ENCODE peak calls at places on chromosomes 4 and X, in nine cellular contexts. J is adrenal gland, R is left lung, O is right cardiac atrium, A is HCT116, U is substantia nigra, E is mesendoderm, S is dorsolateral prefrontal cortex, G is SJCRH30. H is an unnamed sample.

GRCh38 chr4:41413670-41414069 is 124.3 kb upstream of the LIMCH1 start:
- DNase-seq in O (no peak), E (no peak), S (no peak), A (no peak), J (no peak), R (no peak), U (no peak), G (peak), H (no peak)

GRCh38 chr4:85488416-85488815 is 13.5 kb downstream of the ARHGAP24 start:
- DNase-seq in E (no peak), S (no peak), O (no peak), A (no peak), R (no peak), U (no peak), J (no peak), G (no peak), H (no peak)

GRCh38 chr4:98232202-98232601 is 29.0 kb upstream of the RAP1GDS1 start:
- DNase-seq in R (no peak), J (no peak), O (no peak), U (no peak), S (no peak), G (no peak), E (peak), A (no peak), H (no peak)

GRCh38 chr4:82432596-82432995 is 2.2 kb downstream of the ENOPH1 start:
- DNase-seq in J (no peak), G (no peak), R (no peak), O (no peak), E (no peak), U (no peak), S (no peak), A (no peak), H (no peak)

GRCh38 chrX:154734101-154734781 is 16.6 kb downstream of the GAB3 start:
- DNase-seq in U (no peak), O (peak), S (no peak), G (no peak), E (no peak), A (no peak), J (no peak), R (peak), H (no peak)

GRCh38 chr4:140355288-140355687 is 18.2 kb upstream of the SCOC start:
- DNase-seq in O (no peak), S (no peak), G (no peak), U (no peak), A (no peak), R (no peak), J (no peak), E (no peak), H (no peak)

GRCh38 chr4:13876940-13877339 is 249.4 kb upstream of the BOD1L1 start:
- DNase-seq in J (no peak), E (no peak), S (no peak), U (no peak), G (no peak), O (no peak), A (no peak), R (no peak), H (no peak)

GRCh38 chr4:125401784-125402183 is 87.0 kb downstream of the FAT4 start:
- DNase-seq in U (no peak), J (no peak), R (no peak), A (no peak), G (no peak), O (no peak), E (no peak), S (no peak), H (no peak)

GRCh38 chrX:74422576-74423288 is 1.4 kb downstream of the SLC16A2 start:
- DNase-seq in R (peak), E (peak), J (peak), A (no peak), S (peak), G (peak), O (peak), U (peak), H (peak)

GRCh38 chr4:139367421-139368090 is 65.3 kb upstream of the NDUFC1 start:
- DNase-seq in R (no peak), G (no peak), O (no peak), J (no peak), U (no peak), S (no peak), E (no peak), A (no peak), H (no peak)

GRCh38 chr4:108209489-108209888 is 40.8 kb upstream of the LEF1 start:
- DNase-seq in U (no peak), A (no peak), G (no peak), J (no peak), R (no peak), O (no peak), S (no peak), E (no peak), H (no peak)

GRCh38 chr4:156790866-156791265 is 180.7 kb downstream of the PDGFC start:
- DNase-seq in R (no peak), J (peak), A (no peak), G (peak), S (no peak), U (no peak), O (no peak), E (peak), H (no peak)

GRCh38 chrX:132218100-132218807 is 993 bp downstream of the RAP2C start:
- DNase-seq in E (peak), A (peak), G (peak), R (peak), S (peak), J (peak), U (peak), O (peak), H (peak)

GRCh38 chrX:132216283-132216682 is 3.0 kb downstream of the RAP2C start:
- DNase-seq in J (no peak), O (no peak), R (no peak), G (no peak), U (no peak), E (no peak), A (no peak), S (no peak), H (no peak)

GRCh38 chrX:132217203-132218073 is 1.8 kb downstream of the RAP2C start:
- DNase-seq in O (peak), R (peak), G (peak), A (peak), J (peak), S (peak), E (peak), U (peak), H (peak)

GRCh38 chrX:132216806-132217202 is 2.4 kb downstream of the RAP2C start:
- DNase-seq in E (no peak), A (no peak), O (no peak), U (no peak), S (no peak), R (no peak), G (no peak), J (no peak), H (no peak)

DNA sequence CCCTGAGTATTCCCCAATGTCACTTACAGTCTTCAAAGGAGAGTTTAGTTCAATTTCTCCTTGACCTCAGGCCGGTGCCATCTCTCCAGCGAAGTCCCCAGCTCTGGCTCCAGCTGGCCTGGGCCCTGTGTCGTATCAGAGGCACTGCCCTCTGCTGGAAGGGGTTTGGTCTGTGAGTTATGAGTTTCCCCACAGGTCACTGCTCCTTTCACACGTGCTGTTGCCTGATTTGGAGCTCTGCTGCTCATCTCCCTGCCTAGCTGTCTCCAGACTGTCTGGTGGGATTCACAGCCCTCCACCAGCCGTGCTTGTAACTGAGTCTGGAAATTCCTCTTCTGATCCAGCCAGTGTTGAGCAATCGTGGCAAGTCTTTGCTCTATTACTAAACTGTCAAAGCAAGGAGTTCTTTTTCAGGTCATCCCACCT is at the start of gene RAP2C:
- DNase-seq in U (peak), O (peak), R (peak), J (peak), G (peak), E (peak), S (peak), A (peak), H (peak)
- H3K27ac ChIP-seq in U (peak), O (peak), R (peak), J (peak), G (peak), E (peak), S (peak), A (peak), H (peak)

GRCh38 chr4:71355045-71355444 is 16.2 kb downstream of the SLC4A4 start:
- DNase-seq in J (no peak), S (no peak), O (no peak), R (no peak), A (no peak), G (no peak), E (peak), U (no peak), H (no peak)

GRCh38 chr4:71356924-71357663 is 18.3 kb downstream of the SLC4A4 start:
- DNase-seq in R (no peak), A (no peak), S (no peak), O (no peak), E (no peak), G (no peak), U (no peak), J (no peak), H (no peak)

GRCh38 chr4:71361476-71361875 is 22.7 kb downstream of the SLC4A4 start:
- DNase-seq in E (no peak), S (no peak), U (no peak), R (no peak), J (no peak), A (no peak), G (no peak), O (no peak), H (no peak)

GRCh38 chr4:71355971-71356370 is 17.2 kb downstream of the SLC4A4 start:
- DNase-seq in J (no peak), A (no peak), R (no peak), E (no peak), U (no peak), S (no peak), O (no peak), G (no peak), H (no peak)

DNA sequence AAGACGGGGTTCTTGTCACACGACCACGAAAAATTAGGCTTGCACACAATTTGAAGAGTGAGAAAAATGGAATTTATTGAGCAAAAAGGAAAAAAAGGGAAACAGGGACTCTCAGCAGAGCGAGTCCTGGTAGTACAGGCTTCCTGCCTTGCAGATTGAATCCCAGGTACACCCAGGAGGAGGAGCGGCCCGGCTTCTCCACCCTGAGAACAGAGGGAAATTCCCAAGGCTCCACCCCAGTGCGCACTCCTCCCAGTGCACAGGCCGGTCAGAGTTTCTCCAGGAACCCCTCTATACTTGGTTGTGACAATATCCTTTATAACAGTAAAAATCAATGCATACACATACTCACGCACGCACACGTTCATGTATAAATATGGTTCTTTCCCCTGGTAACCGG is 22.0 kb downstream of the SLC4A4 start:
- DNase-seq in G (no peak), S (no peak), U (no peak), O (no peak), E (no peak), A (no peak), J (no peak), R (no peak), H (no peak)
- H3K27ac ChIP-seq in G (no peak), S (no peak), U (no peak), O (no peak), E (no peak), A (no peak), J (no peak), R (no peak), H (no peak)

GRCh38 chr4:153255233-153255632 is 51.0 kb downstream of the TRIM2 start:
- DNase-seq in E (no peak), S (no peak), O (no peak), A (no peak), R (no peak), U (no peak), J (no peak), G (no peak), H (no peak)

GRCh38 chr4:153257966-153258365 is 53.7 kb downstream of the TRIM2 start:
- DNase-seq in O (no peak), G (no peak), U (no peak), J (no peak), R (no peak), S (no peak), A (no peak), E (peak), H (no peak)

GRCh38 chr4:153258750-153259149 is 54.5 kb downstream of the TRIM2 start:
- DNase-seq in J (no peak), G (no peak), O (no peak), A (no peak), S (no peak), E (no peak), R (no peak), U (no peak), H (no peak)

GRCh38 chr4:153259679-153260078 is 55.4 kb downstream of the TRIM2 start:
- DNase-seq in U (no peak), A (no peak), E (no peak), S (no peak), G (no peak), J (no peak), O (no peak), R (no peak), H (no peak)

DNA sequence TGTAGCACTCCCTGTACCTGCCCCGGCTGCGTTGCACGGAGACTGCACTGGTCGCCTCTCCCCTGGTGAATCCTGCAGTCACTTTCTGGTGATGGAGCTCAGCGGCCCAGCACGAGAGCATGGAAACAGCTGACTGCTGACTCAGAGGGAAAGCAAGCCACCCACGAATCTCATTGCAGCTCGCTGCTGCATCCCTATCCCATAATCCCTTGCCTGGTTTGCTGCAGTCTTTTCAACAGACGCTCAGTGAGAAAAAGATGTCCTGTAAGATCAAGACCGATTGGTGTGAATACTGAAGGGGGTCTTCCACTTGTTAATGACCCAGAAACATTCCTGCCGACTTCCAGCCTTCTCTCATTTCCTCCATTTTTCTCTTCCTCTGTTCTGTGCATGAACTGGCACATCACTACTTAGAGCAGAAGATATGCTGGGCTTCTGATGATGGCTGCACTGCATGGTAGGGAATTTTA is 52.9 kb downstream of the TRIM2 start:
- DNase-seq in S (peak), E (peak), A (no peak), J (peak), R (no peak), G (peak), U (peak), O (peak), H (no peak)
- H3K27ac ChIP-seq in S (peak), E (peak), A (no peak), J (no peak), R (no peak), G (no peak), U (peak), O (no peak), H (peak)

GRCh38 chr4:74058048-74058651 is 19.7 kb upstream of the CXCL3 start:
- DNase-seq in E (no peak), G (no peak), R (no peak), O (no peak), J (no peak), S (no peak), A (no peak), U (no peak), H (no peak)
- H3K27ac ChIP-seq in E (no peak), G (no peak), R (no peak), O (no peak), J (no peak), S (no peak), A (no peak), U (no peak), H (no peak)

GRCh38 chrX:48934581-48935331 is 15.9 kb upstream of the PIM2 start:
- DNase-seq in J (no peak), R (no peak), O (no peak), E (no peak), S (no peak), U (no peak), G (no peak), A (no peak), H (no peak)
- H3K27ac ChIP-seq in J (no peak), R (no peak), O (no peak), E (no peak), S (no peak), U (no peak), G (no peak), A (no peak), H (no peak)

GRCh38 chr4:115396034-115396433 is 282.6 kb upstream of the NDST4 start:
- DNase-seq in G (no peak), O (no peak), E (no peak), S (no peak), U (no peak), R (no peak), A (no peak), J (no peak), H (no peak)
- H3K27ac ChIP-seq in G (no peak), O (no peak), E (no peak), S (no peak), U (no peak), R (no peak), A (no peak), J (no peak), H (no peak)

GRCh38 chr4:1172228-1172851 is at the start of gene SPON2:
- DNase-seq in U (no peak), S (no peak), E (peak), J (no peak), G (no peak), O (peak), A (no peak), R (no peak), H (peak)
- H3K27ac ChIP-seq in U (no peak), S (peak), E (no peak), J (no peak), G (no peak), O (peak), A (no peak), R (peak), H (peak)

GRCh38 chr4:87230806-87231205 is 10.4 kb upstream of the KLHL8 start:
- DNase-seq in R (no peak), J (no peak), S (no peak), U (no peak), E (no peak), O (no peak), G (no peak), A (no peak), H (no peak)

GRCh38 chr4:87227704-87228560 is 7.5 kb upstream of the KLHL8 start:
- DNase-seq in J (no peak), U (no peak), G (no peak), R (no peak), E (no peak), A (no peak), S (no peak), O (no peak), H (no peak)

GRCh38 chr4:87232241-87232640 is 11.8 kb upstream of the KLHL8 start:
- DNase-seq in U (no peak), R (no peak), O (no peak), J (no peak), G (no peak), A (no peak), E (no peak), S (no peak), H (no peak)

GRCh38 chr4:87229979-87230378 is 9.6 kb upstream of the KLHL8 start:
- DNase-seq in R (no peak), E (no peak), J (no peak), A (no peak), S (no peak), O (no peak), U (no peak), G (no peak), H (no peak)

DNA sequence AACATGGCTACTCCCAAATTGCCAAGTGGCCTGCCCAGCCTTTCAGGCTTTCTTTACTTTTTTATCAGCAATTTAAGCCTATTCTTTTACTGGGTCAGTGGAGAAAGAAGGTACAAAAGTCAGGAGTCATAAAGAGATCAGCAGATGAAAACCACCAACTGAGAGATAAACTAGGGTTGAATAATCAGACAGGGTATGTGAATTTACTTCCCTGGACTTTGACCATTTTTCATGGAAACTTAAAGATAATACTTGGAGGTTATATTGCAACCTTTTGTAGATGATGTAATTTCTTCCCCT is 8.1 kb upstream of the KLHL8 start:
- DNase-seq in E (no peak), G (no peak), A (no peak), O (no peak), R (no peak), S (no peak), J (no peak), U (no peak), H (no peak)
- H3K27ac ChIP-seq in E (no peak), G (no peak), A (no peak), O (no peak), R (no peak), S (no peak), J (no peak), U (no peak), H (no peak)

GRCh38 chr4:74456056-74456744 is 11.3 kb downstream of the AREG start:
- DNase-seq in E (peak), U (no peak), R (no peak), O (no peak), G (no peak), A (no peak), S (no peak), J (no peak), H (no peak)

GRCh38 chr4:74453037-74453635 is 8.2 kb downstream of the AREG start:
- DNase-seq in S (no peak), R (no peak), A (no peak), J (no peak), U (no peak), E (no peak), O (no peak), G (no peak), H (no peak)

GRCh38 chr4:74456849-74457395 is 12.0 kb downstream of the AREG start:
- DNase-seq in O (no peak), A (no peak), E (no peak), S (no peak), J (no peak), R (no peak), G (no peak), U (no peak), H (no peak)

GRCh38 chr4:74455361-74456055 is 10.6 kb downstream of the AREG start:
- DNase-seq in U (no peak), E (no peak), O (no peak), R (no peak), S (no peak), A (no peak), J (no peak), G (no peak), H (no peak)

GRCh38 chr4:74453846-74454742 is 9.2 kb downstream of the AREG start:
- DNase-seq in O (no peak), U (no peak), J (no peak), G (no peak), E (no peak), A (no peak), S (no peak), R (no peak), H (no peak)
- H3K27ac ChIP-seq in O (no peak), U (no peak), J (no peak), G (no peak), E (no peak), A (peak), S (no peak), R (no peak), H (no peak)

GRCh38 chr4:4541040-4541631 is 712 bp downstream of the STX18 start:
- DNase-seq in G (peak), S (no peak), O (peak), J (peak), R (peak), E (peak), A (no peak), U (no peak), H (no peak)
- H3K27ac ChIP-seq in G (peak), S (peak), O (peak), J (no peak), R (peak), E (no peak), A (peak), U (peak), H (peak)